ENCODE peak calls at places on chromosomes 6 and 20, in seven cellular contexts. One of them, this sample, is unnamed.

GRCh38 chr6:41941280-41942044 is at the start of gene CCND3:
- DNase-seq in A172: peak; percentile 78
- DNase-seq in upper lobe of left lung: peak; percentile 94
- DNase-seq in upper lobe of right lung: peak; percentile 97
- DNase-seq in germinal center: peak; percentile 89
- DNase-seq in A549: peak; percentile 55
- DNase-seq in GM04504: peak; percentile 82
- DNase-seq in this sample: no peak

GRCh38 chr20:41135187-41135887 is 2.0 kb upstream of the PLCG1 start:
- DNase-seq in germinal center: peak; percentile 76
- DNase-seq in A549: peak; percentile 72
- DNase-seq in upper lobe of left lung: peak; percentile 52
- DNase-seq in A172: peak; percentile 21
- DNase-seq in upper lobe of right lung: peak; percentile 74
- DNase-seq in GM04504: no peak
- DNase-seq in this sample: no peak

GRCh38 chr6:28769626-28770402 is 154.0 kb downstream of the TRIM27 start:
- DNase-seq in upper lobe of right lung: no peak
- DNase-seq in upper lobe of left lung: no peak
- DNase-seq in A172: peak; percentile 66
- DNase-seq in germinal center: no peak
- DNase-seq in A549: peak; percentile 35
- DNase-seq in GM04504: peak; percentile 38
- DNase-seq in this sample: no peak

GRCh38 chr6:159720708-159721107 is 6.6 kb upstream of the WTAP start:
- DNase-seq in A172: peak; percentile 37
- DNase-seq in A549: peak; percentile 46
- DNase-seq in upper lobe of left lung: no peak
- DNase-seq in germinal center: peak; percentile 59
- DNase-seq in GM04504: no peak
- DNase-seq in upper lobe of right lung: no peak
- DNase-seq in this sample: no peak

GRCh38 chr6:39143238-39143930 is 28.4 kb upstream of the SAYSD1 start:
- DNase-seq in A172: no peak
- DNase-seq in A549: no peak
- DNase-seq in GM04504: no peak
- DNase-seq in upper lobe of left lung: no peak
- DNase-seq in upper lobe of right lung: no peak
- DNase-seq in germinal center: no peak
- DNase-seq in this sample: no peak

GRCh38 chr6:13715444-13715883 is 3.8 kb upstream of the RANBP9 start:
- DNase-seq in upper lobe of right lung: no peak
- DNase-seq in germinal center: no peak
- DNase-seq in A549: no peak
- DNase-seq in A172: no peak
- DNase-seq in upper lobe of left lung: no peak
- DNase-seq in GM04504: no peak
- DNase-seq in this sample: no peak

GRCh38 chr20:10659651-10660601 is 13.9 kb downstream of the JAG1 start:
- DNase-seq in upper lobe of left lung: peak; percentile 77
- DNase-seq in A549: no peak
- DNase-seq in upper lobe of right lung: peak; percentile 82
- DNase-seq in A172: no peak
- DNase-seq in GM04504: no peak
- DNase-seq in germinal center: no peak
- DNase-seq in this sample: no peak

GRCh38 chr6:52352239-52353008 is 9.5 kb upstream of the PAQR8 start:
- DNase-seq in upper lobe of right lung: peak; percentile 67
- DNase-seq in A172: peak; percentile 93
- DNase-seq in GM04504: peak; percentile 90
- DNase-seq in A549: peak; percentile 65
- DNase-seq in germinal center: peak; percentile 35
- DNase-seq in upper lobe of left lung: peak; percentile 77
- DNase-seq in this sample: peak; percentile 95

GRCh38 chr20:17138237-17138636 is 88.6 kb upstream of the PCSK2 start:
- DNase-seq in GM04504: no peak
- DNase-seq in upper lobe of left lung: no peak
- DNase-seq in A172: no peak
- DNase-seq in A549: no peak
- DNase-seq in germinal center: no peak
- DNase-seq in upper lobe of right lung: no peak
- DNase-seq in this sample: no peak

GRCh38 chr6:14799928-14800327 is 445.9 kb upstream of the JARID2 start:
- DNase-seq in A549: peak; percentile 6
- DNase-seq in upper lobe of left lung: peak; percentile 61
- DNase-seq in A172: peak; percentile 75
- DNase-seq in upper lobe of right lung: no peak
- DNase-seq in GM04504: peak; percentile 56
- DNase-seq in germinal center: peak; percentile 60
- DNase-seq in this sample: peak; percentile 27

GRCh38 chr6:35508542-35508941 is 4.2 kb downstream of the TULP1 start:
- DNase-seq in A172: no peak
- DNase-seq in upper lobe of left lung: no peak
- DNase-seq in upper lobe of right lung: no peak
- DNase-seq in GM04504: no peak
- DNase-seq in germinal center: no peak
- DNase-seq in A549: no peak
- DNase-seq in this sample: no peak

GRCh38 chr6:122389704-122390103 is 9.7 kb upstream of the HSF2 start:
- DNase-seq in GM04504: no peak
- DNase-seq in upper lobe of right lung: no peak
- DNase-seq in germinal center: no peak
- DNase-seq in A549: no peak
- DNase-seq in upper lobe of left lung: no peak
- DNase-seq in A172: no peak
- DNase-seq in this sample: no peak

GRCh38 chr6:103587722-103588121 is 1272.0 kb downstream of the HACE1 start:
- DNase-seq in germinal center: no peak
- DNase-seq in A172: no peak
- DNase-seq in upper lobe of left lung: no peak
- DNase-seq in upper lobe of right lung: no peak
- DNase-seq in GM04504: no peak
- DNase-seq in A549: no peak
- DNase-seq in this sample: no peak

GRCh38 chr20:45817652-45818194 is 5.3 kb downstream of the UBE2C start:
- DNase-seq in A172: peak; percentile 70
- DNase-seq in upper lobe of right lung: no peak
- DNase-seq in upper lobe of left lung: peak; percentile 38
- DNase-seq in A549: no peak
- DNase-seq in germinal center: no peak
- DNase-seq in GM04504: no peak
- DNase-seq in this sample: no peak

GRCh38 chr6:132202569-132202968 is 198.7 kb downstream of the MOXD1 start:
- DNase-seq in upper lobe of right lung: no peak
- DNase-seq in A172: peak; percentile 20
- DNase-seq in GM04504: peak; percentile 77
- DNase-seq in germinal center: no peak
- DNase-seq in A549: no peak
- DNase-seq in upper lobe of left lung: no peak
- DNase-seq in this sample: no peak

GRCh38 chr6:16524380-16524707 is 236.9 kb downstream of the ATXN1 start:
- DNase-seq in A172: peak; percentile 27
- DNase-seq in A549: no peak
- DNase-seq in upper lobe of right lung: no peak
- DNase-seq in GM04504: no peak
- DNase-seq in upper lobe of left lung: no peak
- DNase-seq in germinal center: no peak
- DNase-seq in this sample: no peak

GRCh38 chr6:85250586-85251216 is 199.2 kb upstream of the NT5E start:
- DNase-seq in upper lobe of left lung: no peak
- DNase-seq in A172: no peak
- DNase-seq in upper lobe of right lung: no peak
- DNase-seq in germinal center: no peak
- DNase-seq in A549: no peak
- DNase-seq in GM04504: no peak
- DNase-seq in this sample: no peak

GRCh38 chr6:140708386-140708785 is 1333.9 kb upstream of the CITED2 start:
- DNase-seq in A549: no peak
- DNase-seq in A172: no peak
- DNase-seq in upper lobe of left lung: no peak
- DNase-seq in upper lobe of right lung: no peak
- DNase-seq in GM04504: no peak
- DNase-seq in germinal center: no peak
- DNase-seq in this sample: no peak

GRCh38 chr6:142387997-142388815 is 86.4 kb downstream of the ADGRG6 start:
- DNase-seq in upper lobe of left lung: no peak
- DNase-seq in upper lobe of right lung: no peak
- DNase-seq in A172: peak; percentile 57
- DNase-seq in A549: no peak
- DNase-seq in germinal center: no peak
- DNase-seq in GM04504: no peak
- DNase-seq in this sample: no peak

GRCh38 chr6:165458134-165458533 is 148.7 kb upstream of the C6orf118 start:
- DNase-seq in GM04504: no peak
- DNase-seq in A549: no peak
- DNase-seq in germinal center: no peak
- DNase-seq in upper lobe of right lung: no peak
- DNase-seq in A172: no peak
- DNase-seq in upper lobe of left lung: no peak
- DNase-seq in this sample: no peak

GRCh38 chr6:110233769-110234374 is 53.6 kb downstream of the CDC40 start:
- DNase-seq in A549: no peak
- DNase-seq in GM04504: no peak
- DNase-seq in germinal center: peak; percentile 16
- DNase-seq in upper lobe of right lung: no peak
- DNase-seq in A172: peak; percentile 4
- DNase-seq in upper lobe of left lung: no peak
- DNase-seq in this sample: no peak

GRCh38 chr20:37841389-37841788 is 61.5 kb upstream of the VSTM2L start:
- DNase-seq in A172: no peak
- DNase-seq in GM04504: no peak
- DNase-seq in A549: no peak
- DNase-seq in germinal center: no peak
- DNase-seq in upper lobe of right lung: no peak
- DNase-seq in upper lobe of left lung: no peak
- DNase-seq in this sample: no peak

GRCh38 chr6:124076336-124077048 is 272.8 kb downstream of the NKAIN2 start:
- DNase-seq in A549: no peak
- DNase-seq in upper lobe of left lung: no peak
- DNase-seq in A172: no peak
- DNase-seq in germinal center: no peak
- DNase-seq in upper lobe of right lung: no peak
- DNase-seq in GM04504: no peak
- DNase-seq in this sample: no peak

GRCh38 chr6:39508513-39508912 is 186.0 kb upstream of the KCNK16 start:
- DNase-seq in upper lobe of right lung: no peak
- DNase-seq in GM04504: no peak
- DNase-seq in germinal center: no peak
- DNase-seq in A172: no peak
- DNase-seq in upper lobe of left lung: no peak
- DNase-seq in A549: no peak
- DNase-seq in this sample: no peak

GRCh38 chr6:72938104-72938503 is 287.2 kb downstream of the KHDC1L start:
- DNase-seq in upper lobe of left lung: no peak
- DNase-seq in GM04504: no peak
- DNase-seq in upper lobe of right lung: no peak
- DNase-seq in A172: no peak
- DNase-seq in germinal center: no peak
- DNase-seq in A549: no peak
- DNase-seq in this sample: no peak

GRCh38 chr6:747006-747405 is 54.1 kb upstream of the EXOC2 start:
- DNase-seq in GM04504: no peak
- DNase-seq in A549: no peak
- DNase-seq in upper lobe of right lung: no peak
- DNase-seq in A172: no peak
- DNase-seq in germinal center: no peak
- DNase-seq in upper lobe of left lung: no peak
- DNase-seq in this sample: no peak

GRCh38 chr6:142440603-142441293 is 138.9 kb downstream of the ADGRG6 start:
- DNase-seq in upper lobe of left lung: no peak
- DNase-seq in GM04504: no peak
- DNase-seq in germinal center: no peak
- DNase-seq in A172: no peak
- DNase-seq in upper lobe of right lung: no peak
- DNase-seq in A549: no peak
- DNase-seq in this sample: no peak

This sample was measured in epithelial cell of prostate.